ENCODE peak calls at places on chromosomes 4 and X, in ten cellular contexts. L is substantia nigra; W is effector memory CD4-positive, alpha-beta T cell; C is lung; T is thyroid gland; V is PC-3; F is K562; P is upper lobe of right lung; Z is transverse colon; D is HL-60. Y is an unnamed sample.

GRCh38 chr4:8189551-8190466 is 9.3 kb upstream of the SH3TC1 start:
- DNase-seq in L (no peak), W (no peak), C (no peak), T (no peak), V (no peak), F (no peak), P (no peak), Z (no peak), D (no peak), Y (no peak)

GRCh38 chr4:16532240-16532990 is 306.1 kb upstream of the TAPT1 start:
- DNase-seq in L (no peak), W (no peak), C (peak; percentile 33), T (no peak), V (peak; percentile 47), F (no peak), P (no peak), Z (no peak), D (no peak), Y (no peak)

GRCh38 chr4:104879367-104879766 is 267.3 kb upstream of the TET2 start:
- DNase-seq in L (no peak), W (no peak), C (no peak), T (no peak), V (peak; percentile 59), F (no peak), P (no peak), Z (no peak), D (no peak), Y (no peak)

GRCh38 chr4:152860057-152860456 is 76.1 kb upstream of the FHDC1 start:
- DNase-seq in L (no peak), W (no peak), C (no peak), T (no peak), V (no peak), F (no peak), P (no peak), Z (no peak), D (no peak), Y (no peak)

GRCh38 chr4:115054836-115055235 is 58.6 kb downstream of the NDST4 start:
- DNase-seq in L (no peak), W (no peak), C (no peak), T (no peak), V (no peak), F (no peak), P (no peak), Z (no peak), D (no peak), Y (no peak)

GRCh38 chr4:172515266-172515879 is 653.2 kb upstream of the GALNT7 start:
- DNase-seq in L (no peak), W (no peak), C (no peak), T (no peak), V (no peak), F (no peak), P (no peak), Z (no peak), D (no peak), Y (no peak)

GRCh38 chr4:53716471-53717063 is 125.3 kb upstream of the LNX1 start:
- DNase-seq in L (no peak), W (no peak), C (no peak), T (peak; percentile 64), V (no peak), F (no peak), P (no peak), Z (no peak), D (no peak), Y (no peak)

GRCh38 chrX:33339219-33339618 is 127.9 kb upstream of the DMD start:
- DNase-seq in L (no peak), W (no peak), C (no peak), T (no peak), V (peak; percentile 1), F (no peak), P (no peak), Z (no peak), D (no peak), Y (no peak)

GRCh38 chrX:96692454-96692853 is 7.8 kb downstream of the DIAPH2 start:
- DNase-seq in L (no peak), W (no peak), C (no peak), T (no peak), V (no peak), F (no peak), P (no peak), Z (no peak), D (no peak), Y (no peak)

GRCh38 chr4:71608674-71609062 is 175.2 kb downstream of the GC start:
- DNase-seq in L (no peak), W (no peak), C (no peak), T (no peak), V (no peak), F (no peak), P (no peak), Z (no peak), D (no peak), Y (no peak)

GRCh38 chrX:28349888-28350287 is 237.4 kb upstream of the IL1RAPL1 start:
- DNase-seq in L (no peak), W (no peak), C (no peak), T (no peak), V (no peak), F (no peak), P (no peak), Z (no peak), D (no peak), Y (no peak)
- H3K27ac ChIP-seq in L (no peak overlapping the region), W (no peak overlapping the region), C (no peak overlapping the region), T (no peak overlapping the region), V (no peak overlapping the region), F (no peak overlapping the region), P (no peak overlapping the region), Z (no peak overlapping the region), D (no peak overlapping the region), Y (no peak overlapping the region)

GRCh38 chrX:50723006-50723405 is 91.0 kb downstream of the SHROOM4 start:
- DNase-seq in L (no peak), W (no peak), C (no peak), T (no peak), V (peak; percentile 58), F (no peak), P (no peak), Z (no peak), D (no peak), Y (no peak)
- H3K27ac ChIP-seq in L (no peak overlapping the region), W (no peak overlapping the region), C (no peak overlapping the region), T (no peak overlapping the region), V (no peak overlapping the region), F (no peak overlapping the region), P (no peak overlapping the region), Z (no peak overlapping the region), D (no peak overlapping the region), Y (no peak overlapping the region)

DNA sequence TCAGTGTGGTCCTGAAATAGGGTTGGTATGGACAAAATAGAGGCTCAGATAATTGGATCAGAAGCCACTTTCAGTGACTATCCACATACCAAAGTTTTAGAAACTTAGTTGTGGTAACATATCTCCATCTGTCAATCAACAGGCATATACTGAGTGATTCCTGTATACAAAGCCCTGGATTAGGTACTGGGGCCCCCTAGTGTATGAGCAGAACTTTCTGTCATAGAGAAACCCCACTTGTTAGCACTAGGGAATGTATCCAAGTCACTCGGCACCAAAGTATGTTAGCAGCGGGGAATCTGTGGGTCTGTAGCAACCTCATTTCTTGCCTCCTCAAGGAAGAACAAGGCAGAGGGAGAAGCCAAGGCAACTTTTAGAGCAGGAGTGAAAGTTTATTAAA is 50.7 kb downstream of the MAP7D3 start:
- DNase-seq in L (no peak), W (no peak), C (no peak), T (no peak), V (peak; percentile 59), F (peak; percentile 51), P (no peak), Z (no peak), D (no peak), Y (no peak)
- H3K27ac ChIP-seq in L (no peak overlapping the region), W (no peak overlapping the region), C (no peak overlapping the region), T (peak overlapping the region; percentile 70), V (no peak overlapping the region), F (no peak overlapping the region), P (no peak overlapping the region), Z (peak overlapping the region; percentile 82), D (no peak overlapping the region), Y (no peak overlapping the region)

GRCh38 chrX:69024931-69025330 is 140.3 kb downstream of the PJA1 start:
- DNase-seq in L (no peak), W (no peak), C (peak; percentile 65), T (peak; percentile 90), V (peak; percentile 81), F (no peak), P (peak; percentile 79), Z (peak; percentile 73), D (no peak), Y (no peak)
- H3K27ac ChIP-seq in L (no peak overlapping the region), W (no peak overlapping the region), C (no peak overlapping the region), T (peak overlapping the region; percentile 55), V (peak overlapping the region; percentile 98), F (no peak overlapping the region), P (no peak overlapping the region), Z (peak overlapping the region; percentile 37), D (no peak overlapping the region), Y (no peak overlapping the region)

GRCh38 chrX:77785400-77785745 is 643 bp downstream of the ATRX start:
- DNase-seq in L (no peak), W (no peak), C (no peak), T (peak; percentile 28), V (peak; percentile 30), F (peak; percentile 44), P (no peak), Z (peak; percentile 13), D (no peak), Y (no peak)
- H3K27ac ChIP-seq in L (peak overlapping the region; percentile 45), W (peak overlapping the region; percentile 88), C (no peak overlapping the region), T (peak overlapping the region; percentile 89), V (no peak overlapping the region), F (no peak overlapping the region), P (peak overlapping the region; percentile 30), Z (peak overlapping the region; percentile 93), D (no peak overlapping the region), Y (peak overlapping the region; percentile 92)

Y was measured in CD8-positive, alpha-beta T cell.